ENCODE peak calls at places on chromosome 7, in nine cellular contexts. Z is fibroblast of lung, P is lower leg skin, E is body of pancreas, I is HFFc6, Q is AG09319, B is lower lobe of right lung, A is suprapubic skin, L is AG09309. V is an unnamed sample.

GRCh38 chr7:290554-291301 is 758 bp downstream of the FOXL3 start:
- DNase-seq in P (no peak), Q (no peak), Z (no peak), B (peak; percentile 39), I (no peak), L (no peak), E (no peak), A (peak; percentile 57), V (peak; percentile 62)

GRCh38 chr7:7292085-7292484 is 109.7 kb downstream of the C1GALT1 start:
- DNase-seq in I (no peak), E (no peak), P (no peak), Q (no peak), Z (no peak), B (no peak), A (no peak), L (no peak), V (no peak)

GRCh38 chr7:143217806-143218205 is 4.0 kb upstream of the TAS2R40 start:
- DNase-seq in E (no peak), Z (no peak), Q (no peak), B (no peak), L (no peak), I (no peak), P (no peak), A (no peak), V (no peak)

GRCh38 chr7:88377421-88377820 is 70.7 kb upstream of the STEAP4 start:
- DNase-seq in L (no peak), A (no peak), Q (no peak), I (no peak), Z (no peak), E (no peak), P (no peak), B (no peak), V (no peak)

GRCh38 chr7:20351901-20352300 is 21.2 kb downstream of the ITGB8 start:
- DNase-seq in P (no peak), B (no peak), E (no peak), L (no peak), Z (peak; percentile 79), A (no peak), Q (no peak), I (peak; percentile 5), V (no peak)

GRCh38 chr7:122143376-122143750 is 686 bp downstream of the AASS start:
- DNase-seq in B (no peak), Q (no peak), I (no peak), P (no peak), Z (peak; percentile 38), A (peak; percentile 77), E (peak; percentile 17), L (no peak), V (no peak)

GRCh38 chr7:108454674-108455523 is 1.3 kb downstream of the NRCAM start:
- DNase-seq in I (no peak), L (no peak), A (no peak), Q (no peak), P (no peak), Z (peak; percentile 54), B (peak; percentile 42), E (peak; percentile 33), V (peak; percentile 73)

GRCh38 chr7:134693256-134693655 is 46.6 kb downstream of the BPGM start:
- DNase-seq in I (peak; percentile 97), L (peak; percentile 93), A (no peak), B (no peak), Z (peak; percentile 97), Q (peak; percentile 85), E (no peak), P (no peak), V (no peak)

GRCh38 chr7:92634125-92634710 is 44.0 kb upstream of the FAM133B start:
- DNase-seq in B (no peak), I (no peak), Q (no peak), E (no peak), A (no peak), P (no peak), L (no peak), Z (peak; percentile 26), V (no peak)

GRCh38 chr7:95933618-95934017 is 161.3 kb downstream of the DYNC1I1 start:
- DNase-seq in E (no peak), I (no peak), Z (no peak), Q (no peak), B (no peak), A (no peak), L (no peak), P (no peak), V (no peak)

GRCh38 chr7:156475179-156475578 is 165.4 kb upstream of the RNF32 start:
- DNase-seq in L (no peak), P (no peak), Q (no peak), A (no peak), E (no peak), I (no peak), B (no peak), Z (peak; percentile 21), V (peak; percentile 18)

GRCh38 chr7:106376026-106376799 is 91.4 kb upstream of the NAMPT start:
- DNase-seq in B (no peak), L (no peak), Z (no peak), A (no peak), Q (no peak), P (no peak), E (no peak), I (no peak), V (no peak)

GRCh38 chr7:87767827-87768226 is 108.3 kb downstream of the SLC25A40 start:
- DNase-seq in I (no peak), A (no peak), B (no peak), P (no peak), Z (no peak), L (no peak), Q (no peak), E (no peak), V (no peak)

GRCh38 chr7:157693071-157693520 is 356.3 kb downstream of the DNAJB6 start:
- DNase-seq in I (no peak), P (no peak), L (no peak), Z (no peak), B (no peak), E (no peak), A (no peak), Q (no peak), V (no peak)

GRCh38 chr7:30023524-30023923 is 3.0 kb downstream of the FKBP14 start:
- DNase-seq in Z (no peak), P (no peak), B (no peak), E (no peak), L (no peak), I (no peak), A (no peak), Q (no peak), V (no peak)

GRCh38 chr7:4103352-4104091 is 578.6 kb upstream of the FOXK1 start:
- DNase-seq in B (no peak), Q (no peak), L (no peak), P (no peak), Z (peak; percentile 73), I (no peak), A (no peak), E (no peak), V (no peak)

DNA sequence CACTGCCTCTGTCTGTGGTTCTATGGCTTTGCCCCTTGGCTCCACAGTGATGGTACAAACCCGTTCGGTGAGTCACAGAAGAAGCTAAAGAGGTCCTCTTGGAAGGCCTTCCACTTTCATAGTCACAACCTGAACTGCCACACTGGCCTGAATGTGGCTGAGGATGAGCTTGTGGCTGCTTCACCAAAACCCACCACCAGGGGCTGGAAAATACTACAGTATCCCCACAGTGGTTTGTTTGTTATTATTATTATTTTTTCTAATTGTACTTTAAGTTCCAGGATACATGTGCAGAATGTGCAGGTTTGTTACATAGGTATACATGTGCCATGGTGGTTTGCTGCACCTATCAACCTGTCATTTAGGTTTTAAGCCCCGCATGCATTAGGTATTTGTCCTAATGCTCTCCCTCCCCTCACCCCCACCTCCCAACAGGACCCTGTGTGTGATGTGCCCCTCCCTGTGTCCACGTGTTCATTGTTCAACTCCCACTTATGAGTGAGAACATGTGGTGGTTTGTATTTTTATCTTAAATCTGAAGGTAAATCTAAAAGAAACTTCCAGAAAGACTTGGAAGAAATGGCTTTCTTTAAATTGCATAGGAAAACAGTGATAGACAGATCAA is 160.8 kb upstream of the NPSR1 start:
- DNase-seq in Q (no peak), L (no peak), B (no peak), I (no peak), A (no peak), P (no peak), E (no peak), Z (no peak), V (no peak)
- TF ChIP-seq CTCF in Q (no peak), L (no peak), B (no peak), I (peak; percentile 69), A (no peak), P (no peak), E (no peak), Z (no peak), V (peak; percentile 71)

GRCh38 chr7:138726288-138726687 is 25.1 kb upstream of the SVOPL start:
- DNase-seq in P (no peak), E (no peak), A (no peak), L (no peak), B (no peak), I (no peak), Z (no peak), Q (no peak), V (no peak)
- TF ChIP-seq CTCF in P (no peak), E (no peak), A (no peak), L (peak; percentile 17), B (no peak), I (no peak), Z (no peak), Q (no peak), V (no peak)

GRCh38 chr7:24582171-24582570 is 8.9 kb downstream of the PALS2 start:
- DNase-seq in L (no peak), A (no peak), Q (no peak), E (no peak), Z (no peak), P (no peak), B (no peak), I (no peak), V (no peak)

GRCh38 chr7:24591152-24591551 is 17.9 kb downstream of the PALS2 start:
- DNase-seq in I (no peak), Q (no peak), L (no peak), P (no peak), E (no peak), Z (no peak), A (no peak), B (no peak), V (no peak)

DNA sequence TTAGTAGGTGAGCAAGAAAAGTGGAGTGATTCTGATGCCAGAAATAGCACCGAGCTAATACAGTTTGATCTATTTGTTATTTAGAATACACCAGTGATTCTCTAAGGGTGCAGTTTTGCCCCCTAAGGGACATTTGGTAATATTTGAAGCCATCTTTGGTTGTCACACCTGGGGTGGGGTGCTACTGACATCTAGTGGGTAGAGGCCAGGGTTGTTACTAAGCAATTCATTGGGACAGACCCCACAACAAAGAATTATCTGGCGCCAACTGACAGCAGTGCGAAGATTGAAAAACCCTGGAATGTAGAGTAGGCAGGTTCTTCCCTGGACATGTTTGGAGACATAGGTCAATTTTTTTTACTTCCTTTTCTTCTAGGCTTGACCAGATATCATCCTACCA is 14.6 kb downstream of the PALS2 start:
- DNase-seq in P (no peak), I (no peak), B (no peak), Q (no peak), E (no peak), L (no peak), Z (no peak), A (no peak), V (no peak)
- TF ChIP-seq CTCF in P (no peak), I (peak; percentile 62), B (peak; percentile 15), Q (peak; percentile 18), E (peak; percentile 35), L (peak; percentile 36), Z (peak; percentile 25), A (no peak), V (peak; percentile 56)

DNA sequence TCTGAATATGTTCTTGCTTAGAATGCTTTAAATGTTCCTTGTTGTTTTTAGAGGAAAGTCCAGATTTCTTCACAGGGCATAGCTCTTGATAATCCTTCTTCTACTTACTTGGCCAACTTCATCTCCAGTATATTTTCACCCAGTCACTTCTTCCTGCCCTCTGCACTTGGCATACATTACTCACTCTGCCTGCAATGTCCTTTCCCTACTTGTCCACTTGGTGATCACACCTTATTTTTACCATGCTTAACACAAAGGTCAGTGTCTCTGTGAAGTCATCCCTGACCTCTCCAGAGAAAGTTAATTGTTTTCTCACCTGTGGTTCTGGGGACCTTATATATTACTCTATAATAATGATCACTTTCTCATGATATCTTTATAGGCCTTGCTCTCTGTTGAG is 23.3 kb downstream of the SFRP4 start:
- DNase-seq in L (no peak), B (no peak), E (no peak), A (no peak), Z (no peak), I (no peak), Q (no peak), P (no peak), V (no peak)
- TF ChIP-seq CTCF in L (no peak), B (no peak), E (no peak), A (no peak), Z (no peak), I (no peak), Q (no peak), P (no peak), V (no peak)

V was measured in type B pancreatic cell.